ENCODE peak calls at places on chromosome 13, in ten cellular contexts. F, N, J, I, Q, Z, M, T, K and G are unnamed samples.

GRCh38 chr13:100234006-100234405 is 145.1 kb downstream of the PCCA start:
- DNase-seq in T (no peak), K (peak; percentile 66), M (no peak), Z (no peak), F (no peak), I (no peak), Q (no peak), N (no peak), J (no peak), G (no peak)

GRCh38 chr13:77139311-77139710 is 112.4 kb upstream of the FBXL3 start:
- DNase-seq in N (no peak), I (no peak), T (no peak), K (no peak), Q (no peak), J (no peak), Z (no peak), F (no peak), M (no peak), G (no peak)

GRCh38 chr13:22883262-22883840 is 297.4 kb upstream of the SGCG start:
- DNase-seq in T (no peak), F (no peak), M (no peak), Z (no peak), K (no peak), Q (no peak), N (no peak), J (no peak), I (no peak), G (no peak)

GRCh38 chr13:35630551-35631275 is 154.2 kb upstream of the MAB21L1 start:
- DNase-seq in Z (peak; percentile 35), M (peak; percentile 47), T (peak; percentile 36), I (peak; percentile 11), J (no peak), F (no peak), N (peak; percentile 15), K (peak; percentile 83), Q (peak; percentile 75), G (peak; percentile 50)

GRCh38 chr13:92461831-92462230 is 764.8 kb upstream of the GPC6 start:
- DNase-seq in J (peak; percentile 55), I (no peak), Q (no peak), T (no peak), K (no peak), N (no peak), M (no peak), F (no peak), Z (no peak), G (no peak)

GRCh38 chr13:24313449-24313848 is 4.1 kb downstream of the C1QTNF9 start:
- DNase-seq in J (no peak), M (no peak), F (no peak), T (no peak), Z (no peak), Q (no peak), N (no peak), K (no peak), I (no peak), G (no peak)

GRCh38 chr13:110338441-110339101 is 31.5 kb downstream of the COL4A2 start:
- DNase-seq in T (no peak), M (peak; percentile 79), Z (no peak), F (peak; percentile 59), K (peak; percentile 70), J (no peak), Q (peak; percentile 15), N (no peak), I (no peak), G (no peak)

GRCh38 chr13:95182570-95183285 is 118.5 kb downstream of the ABCC4 start:
- DNase-seq in Z (no peak), K (no peak), I (no peak), T (no peak), N (no peak), Q (no peak), M (no peak), F (no peak), J (no peak), G (no peak)

GRCh38 chr13:37134411-37135041 is 29.1 kb upstream of the CSNK1A1L start:
- DNase-seq in F (no peak), T (no peak), Z (no peak), Q (no peak), J (no peak), I (no peak), M (no peak), K (no peak), N (no peak), G (no peak)

GRCh38 chr13:24183741-24184182 is 23.2 kb downstream of the SPATA13 start:
- DNase-seq in F (no peak), J (no peak), N (no peak), Q (no peak), Z (peak; percentile 69), K (no peak), T (no peak), M (peak; percentile 70), I (peak; percentile 65), G (no peak)

GRCh38 chr13:50917572-50917971 is 8.0 kb downstream of the RNASEH2B start:
- DNase-seq in M (no peak), K (no peak), Z (no peak), T (no peak), N (no peak), F (no peak), Q (peak; percentile 12), J (no peak), I (no peak), G (no peak)
- H3K4me1 ChIP-seq in M (peaks cover 7% of the 10 kb centered on the region), K (peaks cover 4% of the 10 kb centered on the region), Z (peaks cover 17% of the 10 kb centered on the region), T (peaks cover 7% of the 10 kb centered on the region), N (no peaks in the 10 kb centered on the region), F (peaks cover 57% of the 10 kb centered on the region), Q (peaks cover 19% of the 10 kb centered on the region), J (no peaks in the 10 kb centered on the region), I (no peaks in the 10 kb centered on the region), G (no peaks in the 10 kb centered on the region)

GRCh38 chr13:108943842-108944241 is 314.4 kb downstream of the MYO16 start:
- DNase-seq in F (no peak), I (no peak), N (no peak), Z (no peak), M (no peak), Q (no peak), J (no peak), K (no peak), T (no peak), G (no peak)

GRCh38 chr13:108950333-108951010 is 321.1 kb downstream of the MYO16 start:
- DNase-seq in T (no peak), J (no peak), Q (no peak), F (no peak), M (no peak), K (no peak), Z (no peak), N (no peak), I (no peak), G (no peak)

GRCh38 chr13:108948269-108948671 is 318.9 kb downstream of the MYO16 start:
- DNase-seq in I (no peak), M (peak; percentile 28), Z (no peak), F (no peak), Q (no peak), K (no peak), T (no peak), N (no peak), J (no peak), G (no peak)

GRCh38 chr13:108944760-108945159 is 315.3 kb downstream of the MYO16 start:
- DNase-seq in F (no peak), T (no peak), I (no peak), M (no peak), N (no peak), K (no peak), Z (no peak), Q (no peak), J (no peak), G (no peak)

GRCh38 chr13:108947551-108948030 is 318.2 kb downstream of the MYO16 start:
- DNase-seq in F (no peak), J (no peak), Q (no peak), I (no peak), K (no peak), N (no peak), T (no peak), M (peak; percentile 57), Z (no peak), G (no peak)
- H3K4me3 ChIP-seq in F (no peak overlapping the region), J (no peak overlapping the region), Q (no peak overlapping the region), I (no peak overlapping the region), K (no peak overlapping the region), N (no peak overlapping the region), T (no peak overlapping the region), M (no peak overlapping the region), Z (no peak overlapping the region), G (no peak overlapping the region)

GRCh38 chr13:40470665-40471064 is 195.8 kb downstream of the FOXO1 start:
- DNase-seq in K (no peak), J (no peak), F (no peak), T (no peak), I (no peak), N (no peak), Q (no peak), M (no peak), Z (no peak), G (no peak)

GRCh38 chr13:40469581-40470282 is 196.7 kb downstream of the FOXO1 start:
- DNase-seq in M (peak; percentile 60), K (no peak), T (no peak), F (no peak), N (no peak), Q (no peak), I (no peak), J (no peak), Z (no peak), G (no peak)

GRCh38 chr13:40471911-40472310 is 194.5 kb downstream of the FOXO1 start:
- DNase-seq in K (no peak), T (no peak), J (no peak), M (no peak), Z (no peak), I (no peak), N (no peak), F (no peak), Q (no peak), G (no peak)

GRCh38 chr13:40475617-40476016 is 190.8 kb downstream of the FOXO1 start:
- DNase-seq in J (no peak), Z (no peak), I (no peak), K (no peak), Q (no peak), M (no peak), T (no peak), N (no peak), F (no peak), G (no peak)

DNA sequence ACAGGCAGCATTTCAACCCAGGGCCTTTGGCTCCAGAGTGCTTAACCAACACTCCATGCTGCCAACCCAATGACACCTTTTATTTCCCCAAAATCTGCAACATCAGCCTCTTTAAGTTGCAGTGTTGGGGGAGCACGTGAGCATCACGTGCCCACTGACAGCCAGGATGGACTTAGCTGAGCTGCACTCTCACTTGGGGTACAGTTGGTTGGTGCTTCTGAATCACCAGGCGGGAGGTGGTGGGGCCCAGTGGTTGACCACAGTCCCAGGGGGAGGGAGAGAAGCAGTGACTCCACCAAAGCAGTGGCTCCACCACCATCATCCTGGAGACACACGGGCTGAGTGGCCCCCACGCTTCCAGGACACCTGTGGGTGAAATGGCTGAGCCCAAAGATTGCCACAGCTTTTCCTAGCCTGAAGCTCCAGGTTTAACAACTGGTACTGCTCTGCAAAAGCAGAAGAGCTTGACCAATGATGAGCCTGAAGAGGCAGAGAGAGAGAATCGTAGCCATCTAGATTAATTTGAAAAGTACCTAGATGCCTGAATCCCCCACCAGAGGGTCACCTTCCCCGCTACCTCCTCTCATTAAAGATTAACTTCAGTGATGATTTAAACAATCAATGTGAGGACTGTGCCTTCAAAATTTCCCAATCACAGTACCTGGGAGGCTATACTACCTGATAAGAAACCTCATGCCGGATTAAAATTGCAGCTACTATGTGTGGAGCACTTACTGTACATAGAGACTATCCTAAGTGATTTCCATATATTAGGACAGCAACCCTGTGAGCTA is 193.8 kb downstream of the FOXO1 start:
- DNase-seq in M (no peak), T (no peak), K (no peak), N (no peak), Z (no peak), F (no peak), Q (no peak), J (no peak), I (no peak), G (no peak)
- H3K4me1 ChIP-seq in M (peaks cover 4% of the 10 kb centered on the region), T (peaks cover 5% of the 10 kb centered on the region), K (peaks cover under 1% of the 10 kb centered on the region), N (peaks cover 3% of the 10 kb centered on the region), Z (no peaks in the 10 kb centered on the region), F (peaks cover 37% of the 10 kb centered on the region), Q (peaks cover 21% of the 10 kb centered on the region), J (no peaks in the 10 kb centered on the region), I (no peaks in the 10 kb centered on the region), G (no peaks in the 10 kb centered on the region)

GRCh38 chr13:26710166-26710565 is 50.4 kb downstream of the GPR12 start:
- DNase-seq in Z (no peak), T (no peak), I (no peak), J (no peak), M (no peak), N (no peak), Q (no peak), K (no peak), F (no peak), G (no peak)
- H3K4me3 ChIP-seq in Z (no peak overlapping the region), T (no peak overlapping the region), I (no peak overlapping the region), J (no peak overlapping the region), M (peak overlapping the region; percentile 12), N (no peak overlapping the region), Q (no peak overlapping the region), K (no peak overlapping the region), F (no peak overlapping the region), G (no peak overlapping the region)